ENCODE peak calls at places on chromosome 1, in ten cellular contexts. One of them, this sample, is unnamed.

GRCh38 chr1:170360601-170361000 is 171.4 kb upstream of the GORAB start:
- DNase-seq in natural killer cell: no peak
- DNase-seq in Calu3: no peak
- DNase-seq in AG04450: no peak
- DNase-seq in pancreas: no peak
- DNase-seq in CD8-positive, alpha-beta T cell: no peak
- DNase-seq in GM13976: no peak
- DNase-seq in esophagus muscularis mucosa: no peak
- DNase-seq in Peyer's patch: no peak
- DNase-seq in foreskin keratinocyte: no peak
- DNase-seq in this sample: no peak

GRCh38 chr1:181674617-181675016 is 191.3 kb downstream of the CACNA1E start:
- DNase-seq in pancreas: no peak
- DNase-seq in Peyer's patch: no peak
- DNase-seq in esophagus muscularis mucosa: no peak
- DNase-seq in foreskin keratinocyte: no peak
- DNase-seq in Calu3: peak
- DNase-seq in AG04450: no peak
- DNase-seq in CD8-positive, alpha-beta T cell: no peak
- DNase-seq in natural killer cell: no peak
- DNase-seq in GM13976: no peak
- DNase-seq in this sample: no peak

GRCh38 chr1:160814856-160815255 is 18.9 kb downstream of the LY9 start:
- DNase-seq in Peyer's patch: no peak
- DNase-seq in foreskin keratinocyte: no peak
- DNase-seq in Calu3: no peak
- DNase-seq in esophagus muscularis mucosa: no peak
- DNase-seq in CD8-positive, alpha-beta T cell: no peak
- DNase-seq in AG04450: no peak
- DNase-seq in natural killer cell: no peak
- DNase-seq in GM13976: no peak
- DNase-seq in pancreas: no peak
- DNase-seq in this sample: no peak

GRCh38 chr1:109149874-109150601 is 36.1 kb downstream of the ELAPOR1 start:
- DNase-seq in AG04450: no peak
- DNase-seq in Calu3: no peak
- DNase-seq in pancreas: no peak
- DNase-seq in natural killer cell: no peak
- DNase-seq in foreskin keratinocyte: no peak
- DNase-seq in esophagus muscularis mucosa: no peak
- DNase-seq in GM13976: no peak
- DNase-seq in Peyer's patch: no peak
- DNase-seq in CD8-positive, alpha-beta T cell: no peak
- DNase-seq in this sample: no peak

GRCh38 chr1:1906185-1907097 is 8.6 kb upstream of the CALML6 start:
- DNase-seq in Calu3: peak
- DNase-seq in GM13976: peak
- DNase-seq in Peyer's patch: peak
- DNase-seq in natural killer cell: peak
- DNase-seq in foreskin keratinocyte: peak
- DNase-seq in pancreas: peak
- DNase-seq in CD8-positive, alpha-beta T cell: peak
- DNase-seq in AG04450: peak
- DNase-seq in esophagus muscularis mucosa: no peak
- DNase-seq in this sample: peak

GRCh38 chr1:43547538-43548072 is 16.9 kb downstream of the PTPRF start:
- DNase-seq in esophagus muscularis mucosa: no peak
- DNase-seq in foreskin keratinocyte: no peak
- DNase-seq in natural killer cell: no peak
- DNase-seq in Calu3: no peak
- DNase-seq in pancreas: no peak
- DNase-seq in GM13976: no peak
- DNase-seq in Peyer's patch: no peak
- DNase-seq in CD8-positive, alpha-beta T cell: no peak
- DNase-seq in AG04450: no peak
- DNase-seq in this sample: no peak

GRCh38 chr1:67299296-67299695 is 8.4 kb upstream of the IL12RB2 start:
- DNase-seq in foreskin keratinocyte: no peak
- DNase-seq in CD8-positive, alpha-beta T cell: no peak
- DNase-seq in GM13976: no peak
- DNase-seq in esophagus muscularis mucosa: no peak
- DNase-seq in pancreas: no peak
- DNase-seq in Peyer's patch: no peak
- DNase-seq in AG04450: no peak
- DNase-seq in natural killer cell: no peak
- DNase-seq in Calu3: no peak
- DNase-seq in this sample: no peak

GRCh38 chr1:94009304-94009703 is 100.1 kb upstream of the GCLM start:
- DNase-seq in Peyer's patch: no peak
- DNase-seq in Calu3: no peak
- DNase-seq in AG04450: no peak
- DNase-seq in foreskin keratinocyte: no peak
- DNase-seq in esophagus muscularis mucosa: no peak
- DNase-seq in natural killer cell: no peak
- DNase-seq in GM13976: no peak
- DNase-seq in pancreas: no peak
- DNase-seq in CD8-positive, alpha-beta T cell: no peak
- DNase-seq in this sample: no peak

GRCh38 chr1:183101841-183102276 is 78.6 kb downstream of the LAMC1 start:
- DNase-seq in GM13976: no peak
- DNase-seq in foreskin keratinocyte: no peak
- DNase-seq in Calu3: no peak
- DNase-seq in AG04450: no peak
- DNase-seq in pancreas: no peak
- DNase-seq in Peyer's patch: no peak
- DNase-seq in CD8-positive, alpha-beta T cell: no peak
- DNase-seq in esophagus muscularis mucosa: no peak
- DNase-seq in natural killer cell: no peak
- DNase-seq in this sample: no peak

GRCh38 chr1:92752719-92753118 is 32.2 kb downstream of the EVI5 start:
- DNase-seq in natural killer cell: no peak
- DNase-seq in foreskin keratinocyte: peak
- DNase-seq in AG04450: no peak
- DNase-seq in Calu3: no peak
- DNase-seq in Peyer's patch: no peak
- DNase-seq in pancreas: no peak
- DNase-seq in esophagus muscularis mucosa: no peak
- DNase-seq in CD8-positive, alpha-beta T cell: no peak
- DNase-seq in GM13976: no peak
- DNase-seq in this sample: no peak

GRCh38 chr1:167095368-167095767 is 1.5 kb downstream of the STYXL2 start:
- DNase-seq in esophagus muscularis mucosa: no peak
- DNase-seq in GM13976: no peak
- DNase-seq in pancreas: no peak
- DNase-seq in CD8-positive, alpha-beta T cell: no peak
- DNase-seq in Peyer's patch: no peak
- DNase-seq in AG04450: peak
- DNase-seq in foreskin keratinocyte: peak
- DNase-seq in Calu3: peak
- DNase-seq in natural killer cell: no peak
- DNase-seq in this sample: peak

GRCh38 chr1:230368871-230369270 is 57.3 kb downstream of the PGBD5 start:
- DNase-seq in Peyer's patch: no peak
- DNase-seq in foreskin keratinocyte: no peak
- DNase-seq in natural killer cell: no peak
- DNase-seq in CD8-positive, alpha-beta T cell: no peak
- DNase-seq in AG04450: no peak
- DNase-seq in Calu3: no peak
- DNase-seq in pancreas: no peak
- DNase-seq in GM13976: no peak
- DNase-seq in esophagus muscularis mucosa: no peak
- DNase-seq in this sample: no peak

GRCh38 chr1:53678046-53678445 is 60.9 kb downstream of the GLIS1 start:
- DNase-seq in CD8-positive, alpha-beta T cell: no peak
- DNase-seq in natural killer cell: no peak
- DNase-seq in pancreas: no peak
- DNase-seq in Peyer's patch: no peak
- DNase-seq in esophagus muscularis mucosa: no peak
- DNase-seq in Calu3: no peak
- DNase-seq in GM13976: no peak
- DNase-seq in AG04450: no peak
- DNase-seq in foreskin keratinocyte: no peak
- DNase-seq in this sample: no peak

GRCh38 chr1:147613506-147613905 is 56.8 kb downstream of the ACP6 start:
- DNase-seq in GM13976: no peak
- DNase-seq in Calu3: no peak
- DNase-seq in esophagus muscularis mucosa: no peak
- DNase-seq in CD8-positive, alpha-beta T cell: no peak
- DNase-seq in Peyer's patch: no peak
- DNase-seq in pancreas: no peak
- DNase-seq in foreskin keratinocyte: no peak
- DNase-seq in natural killer cell: no peak
- DNase-seq in AG04450: no peak
- DNase-seq in this sample: no peak

GRCh38 chr1:32998009-32998555 is 33.5 kb upstream of the RNF19B start:
- DNase-seq in AG04450: no peak
- DNase-seq in CD8-positive, alpha-beta T cell: no peak
- DNase-seq in pancreas: no peak
- DNase-seq in natural killer cell: no peak
- DNase-seq in foreskin keratinocyte: no peak
- DNase-seq in GM13976: no peak
- DNase-seq in esophagus muscularis mucosa: no peak
- DNase-seq in Calu3: no peak
- DNase-seq in Peyer's patch: no peak
- DNase-seq in this sample: no peak

GRCh38 chr1:38285807-38286530 is 239.4 kb upstream of the POU3F1 start:
- DNase-seq in natural killer cell: no peak
- DNase-seq in CD8-positive, alpha-beta T cell: no peak
- DNase-seq in esophagus muscularis mucosa: peak
- DNase-seq in pancreas: no peak
- DNase-seq in Calu3: no peak
- DNase-seq in AG04450: no peak
- DNase-seq in GM13976: no peak
- DNase-seq in foreskin keratinocyte: no peak
- DNase-seq in Peyer's patch: no peak
- DNase-seq in this sample: peak

GRCh38 chr1:230701434-230701833 is 12.5 kb downstream of the AGT start:
- DNase-seq in AG04450: no peak
- DNase-seq in pancreas: no peak
- DNase-seq in natural killer cell: no peak
- DNase-seq in CD8-positive, alpha-beta T cell: no peak
- DNase-seq in Peyer's patch: no peak
- DNase-seq in Calu3: no peak
- DNase-seq in GM13976: no peak
- DNase-seq in esophagus muscularis mucosa: peak
- DNase-seq in foreskin keratinocyte: no peak
- DNase-seq in this sample: no peak

GRCh38 chr1:98119793-98120192 is 199.0 kb upstream of the DPYD start:
- DNase-seq in foreskin keratinocyte: peak
- DNase-seq in Calu3: peak
- DNase-seq in esophagus muscularis mucosa: no peak
- DNase-seq in GM13976: no peak
- DNase-seq in Peyer's patch: no peak
- DNase-seq in AG04450: no peak
- DNase-seq in pancreas: peak
- DNase-seq in natural killer cell: no peak
- DNase-seq in CD8-positive, alpha-beta T cell: no peak
- DNase-seq in this sample: no peak

DNA sequence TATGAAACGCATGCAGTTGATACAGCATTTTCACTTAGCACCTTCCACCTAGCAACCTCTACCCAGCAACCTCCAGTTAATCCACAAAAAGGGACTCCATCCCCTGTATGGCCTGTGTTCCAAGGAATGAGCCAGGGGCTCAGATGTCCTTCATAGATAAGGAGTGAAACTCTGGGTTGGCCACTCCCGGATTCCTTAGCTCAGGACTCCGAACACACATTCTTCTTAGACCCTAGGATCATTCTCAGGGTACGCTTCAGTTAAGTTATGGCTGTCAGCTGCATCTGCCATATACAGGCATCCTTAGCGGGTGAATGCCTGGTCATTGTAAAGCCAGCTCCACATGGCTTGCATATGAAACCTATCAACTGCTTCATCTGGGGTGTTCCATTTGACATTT is 15.9 kb upstream of the IFI6 start:
- DNase-seq in foreskin keratinocyte: no peak
- DNase-seq in pancreas: no peak
- DNase-seq in CD8-positive, alpha-beta T cell: no peak
- DNase-seq in GM13976: no peak
- DNase-seq in Peyer's patch: no peak
- DNase-seq in Calu3: no peak
- DNase-seq in esophagus muscularis mucosa: no peak
- DNase-seq in AG04450: no peak
- DNase-seq in natural killer cell: no peak
- DNase-seq in this sample: no peak
- TF ChIP-seq CTCF in foreskin keratinocyte: no peak
- TF ChIP-seq CTCF in pancreas: no peak
- TF ChIP-seq CTCF in CD8-positive, alpha-beta T cell: no peak
- TF ChIP-seq CTCF in GM13976: no peak
- TF ChIP-seq CTCF in Peyer's patch: no peak
- TF ChIP-seq CTCF in Calu3: no peak
- TF ChIP-seq CTCF in esophagus muscularis mucosa: no peak
- TF ChIP-seq CTCF in AG04450: no peak
- TF ChIP-seq CTCF in natural killer cell: no peak
- TF ChIP-seq CTCF in this sample: no peak

DNA sequence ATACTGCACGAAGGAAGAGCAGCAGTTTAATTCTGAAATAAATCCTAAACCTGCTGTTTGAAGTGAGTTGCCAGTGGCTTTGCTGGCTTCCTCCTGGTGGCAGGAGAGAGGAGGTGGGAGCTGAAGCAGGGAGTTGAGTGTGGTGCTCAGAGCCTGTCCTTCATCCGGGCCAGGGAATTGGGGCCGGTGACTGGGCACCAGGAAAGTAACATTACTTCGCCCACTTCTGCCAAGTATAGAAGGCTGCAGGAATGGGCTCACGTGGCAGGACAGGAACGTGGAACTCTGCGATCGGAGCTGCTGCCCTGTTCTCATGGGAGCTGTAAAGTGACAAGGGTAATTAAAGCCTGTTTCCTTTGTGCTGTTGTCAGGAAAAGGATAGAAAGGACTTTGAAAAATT is 8.7 kb downstream of the TOR3A start:
- DNase-seq in Calu3: no peak
- DNase-seq in GM13976: no peak
- DNase-seq in foreskin keratinocyte: no peak
- DNase-seq in esophagus muscularis mucosa: no peak
- DNase-seq in Peyer's patch: no peak
- DNase-seq in pancreas: no peak
- DNase-seq in AG04450: no peak
- DNase-seq in CD8-positive, alpha-beta T cell: no peak
- DNase-seq in natural killer cell: no peak
- DNase-seq in this sample: no peak
- TF ChIP-seq CTCF in Calu3: no peak
- TF ChIP-seq CTCF in GM13976: no peak
- TF ChIP-seq CTCF in foreskin keratinocyte: peak
- TF ChIP-seq CTCF in esophagus muscularis mucosa: no peak
- TF ChIP-seq CTCF in Peyer's patch: no peak
- TF ChIP-seq CTCF in pancreas: no peak
- TF ChIP-seq CTCF in AG04450: peak
- TF ChIP-seq CTCF in CD8-positive, alpha-beta T cell: no peak
- TF ChIP-seq CTCF in natural killer cell: no peak
- TF ChIP-seq CTCF in this sample: no peak

GRCh38 chr1:201622353-201622752 is 83.4 kb downstream of the NAV1 start:
- DNase-seq in AG04450: no peak
- DNase-seq in Peyer's patch: no peak
- DNase-seq in esophagus muscularis mucosa: no peak
- DNase-seq in GM13976: no peak
- DNase-seq in CD8-positive, alpha-beta T cell: no peak
- DNase-seq in natural killer cell: no peak
- DNase-seq in pancreas: no peak
- DNase-seq in foreskin keratinocyte: no peak
- DNase-seq in Calu3: no peak
- DNase-seq in this sample: no peak
- TF ChIP-seq CTCF in AG04450: no peak
- TF ChIP-seq CTCF in Peyer's patch: no peak
- TF ChIP-seq CTCF in esophagus muscularis mucosa: no peak
- TF ChIP-seq CTCF in GM13976: no peak
- TF ChIP-seq CTCF in CD8-positive, alpha-beta T cell: no peak
- TF ChIP-seq CTCF in natural killer cell: no peak
- TF ChIP-seq CTCF in pancreas: no peak
- TF ChIP-seq CTCF in foreskin keratinocyte: no peak
- TF ChIP-seq CTCF in Calu3: no peak
- TF ChIP-seq CTCF in this sample: no peak

GRCh38 chr1:27508139-27508665 is 18.2 kb upstream of the WASF2 start:
- DNase-seq in Calu3: no peak
- DNase-seq in natural killer cell: no peak
- DNase-seq in AG04450: no peak
- DNase-seq in Peyer's patch: no peak
- DNase-seq in pancreas: no peak
- DNase-seq in CD8-positive, alpha-beta T cell: no peak
- DNase-seq in GM13976: no peak
- DNase-seq in foreskin keratinocyte: no peak
- DNase-seq in esophagus muscularis mucosa: no peak
- DNase-seq in this sample: no peak
- TF ChIP-seq CTCF in Calu3: no peak
- TF ChIP-seq CTCF in natural killer cell: no peak
- TF ChIP-seq CTCF in AG04450: no peak
- TF ChIP-seq CTCF in Peyer's patch: no peak
- TF ChIP-seq CTCF in pancreas: no peak
- TF ChIP-seq CTCF in CD8-positive, alpha-beta T cell: no peak
- TF ChIP-seq CTCF in GM13976: no peak
- TF ChIP-seq CTCF in foreskin keratinocyte: peak
- TF ChIP-seq CTCF in esophagus muscularis mucosa: no peak
- TF ChIP-seq CTCF in this sample: no peak